ENCODE peak calls at places on chromosomes 1 and 21, in seven cellular contexts. P is WERI-Rb-1, U is fibroblast of lung, R is right cardiac atrium, N is substantia nigra, F is neuronal stem cell, S is hepatocyte. T is an unnamed sample.

GRCh38 chr1:22031214-22031962 is 21.1 kb upstream of the CDC42 start:
- DNase-seq in P (no peak), U (no peak), R (no peak), N (no peak), F (no peak), S (peak), T (no peak)

GRCh38 chr1:208587110-208587509 is 342.9 kb upstream of the PLXNA2 start:
- DNase-seq in P (no peak), U (no peak), R (no peak), N (no peak), F (no peak), S (no peak), T (no peak)

GRCh38 chr1:43135857-43136781 is 36.0 kb downstream of the EBNA1BP2 start:
- DNase-seq in P (no peak), U (no peak), R (no peak), N (no peak), F (no peak), S (no peak), T (no peak)

GRCh38 chr1:211292411-211292810 is 33.2 kb downstream of the RCOR3 start:
- DNase-seq in P (no peak), U (no peak), R (no peak), N (no peak), F (no peak), S (no peak), T (no peak)

GRCh38 chr1:83742446-83742845 is 256.5 kb downstream of the TTLL7 start:
- DNase-seq in P (no peak), U (no peak), R (no peak), N (no peak), F (no peak), S (no peak), T (no peak)

GRCh38 chr1:34739613-34740012 is 15.2 kb upstream of the GJB5 start:
- DNase-seq in P (no peak), U (no peak), R (no peak), N (no peak), F (no peak), S (no peak), T (no peak)

GRCh38 chr1:113147826-113148225 is 74.8 kb downstream of the LRIG2 start:
- DNase-seq in P (no peak), U (no peak), R (no peak), N (no peak), F (no peak), S (no peak), T (no peak)

GRCh38 chr1:204084247-204084772 is 11.4 kb downstream of the SOX13 start:
- DNase-seq in P (peak), U (no peak), R (no peak), N (peak), F (no peak), S (peak), T (no peak)

GRCh38 chr21:28454978-28455600 is 537.6 kb downstream of the LTN1 start:
- DNase-seq in P (no peak), U (peak), R (no peak), N (no peak), F (no peak), S (no peak), T (no peak)

GRCh38 chr1:147177611-147178370 is 5.5 kb upstream of the PRKAB2 start:
- DNase-seq in P (no peak), U (peak), R (peak), N (no peak), F (no peak), S (no peak), T (peak)

GRCh38 chr1:151475175-151475574 is 15.9 kb upstream of the POGZ start:
- DNase-seq in P (no peak), U (no peak), R (no peak), N (no peak), F (no peak), S (no peak), T (no peak)

GRCh38 chr1:212712451-212713303 is 13.0 kb upstream of the BATF3 start:
- DNase-seq in P (no peak), U (peak), R (no peak), N (no peak), F (no peak), S (no peak), T (no peak)

GRCh38 chr1:54972436-54972835 is 8.0 kb upstream of the TMEM61 start:
- DNase-seq in P (no peak), U (no peak), R (no peak), N (no peak), F (no peak), S (no peak), T (no peak)

GRCh38 chr1:2561446-2561845 is 5.3 kb downstream of the TNFRSF14 start:
- DNase-seq in P (no peak), U (no peak), R (peak), N (no peak), F (no peak), S (no peak), T (no peak)

GRCh38 chr1:200040516-200041138 is 13.1 kb downstream of the NR5A2 start:
- DNase-seq in P (peak), U (no peak), R (no peak), N (no peak), F (peak), S (peak), T (peak)

GRCh38 chr21:46326110-46326703 is 2.3 kb downstream of the PCNT start:
- DNase-seq in P (peak), U (no peak), R (no peak), N (no peak), F (no peak), S (no peak), T (no peak)

GRCh38 chr1:15141933-15142647 is 11.5 kb upstream of the TMEM51 start:
- DNase-seq in P (no peak), U (peak), R (no peak), N (no peak), F (no peak), S (no peak), T (peak)

GRCh38 chr1:240312872-240313271 is 221.2 kb downstream of the FMN2 start:
- DNase-seq in P (no peak), U (peak), R (no peak), N (no peak), F (no peak), S (peak), T (no peak)

GRCh38 chr1:210376836-210377377 is 48.2 kb downstream of the HHAT start:
- DNase-seq in P (no peak), U (peak), R (no peak), N (no peak), F (no peak), S (no peak), T (no peak)

GRCh38 chr21:28135646-28136045 is 857.0 kb downstream of the LTN1 start:
- DNase-seq in P (no peak), U (no peak), R (no peak), N (no peak), F (no peak), S (no peak), T (no peak)

GRCh38 chr1:8661185-8662110 is 156.0 kb downstream of the RERE start:
- DNase-seq in P (no peak), U (peak), R (peak), N (no peak), F (no peak), S (peak), T (peak)

GRCh38 chr1:74396942-74397341 is 115.5 kb downstream of the LRRC53 start:
- DNase-seq in P (no peak), U (no peak), R (peak), N (no peak), F (no peak), S (no peak), T (peak)

GRCh38 chr1:41835488-41835887 is 83.2 kb downstream of the HIVEP3 start:
- DNase-seq in P (no peak), U (no peak), R (no peak), N (no peak), F (no peak), S (no peak), T (no peak)

GRCh38 chr1:228110536-228110935 is 1.4 kb upstream of the MRPL55 start:
- DNase-seq in P (no peak), U (no peak), R (peak), N (no peak), F (no peak), S (no peak), T (no peak)

GRCh38 chr1:228108742-228109072 is 392 bp downstream of the MRPL55 start:
- DNase-seq in P (no peak), U (no peak), R (no peak), N (no peak), F (no peak), S (no peak), T (no peak)

GRCh38 chr1:228108055-228108690 is 926 bp downstream of the MRPL55 start:
- DNase-seq in P (no peak), U (no peak), R (peak), N (no peak), F (no peak), S (no peak), T (no peak)

GRCh38 chr1:228109962-228110488 is 926 bp upstream of the MRPL55 start:
- DNase-seq in P (no peak), U (peak), R (peak), N (no peak), F (no peak), S (peak), T (no peak)

GRCh38 chr1:228109073-228109961 is at the start of gene MRPL55:
- DNase-seq in P (peak), U (peak), R (peak), N (peak), F (peak), S (peak), T (peak)
- H3K27ac ChIP-seq in P (peak), U (peak), R (peak), N (peak), F (no peak), S (peak), T (peak)

DNA sequence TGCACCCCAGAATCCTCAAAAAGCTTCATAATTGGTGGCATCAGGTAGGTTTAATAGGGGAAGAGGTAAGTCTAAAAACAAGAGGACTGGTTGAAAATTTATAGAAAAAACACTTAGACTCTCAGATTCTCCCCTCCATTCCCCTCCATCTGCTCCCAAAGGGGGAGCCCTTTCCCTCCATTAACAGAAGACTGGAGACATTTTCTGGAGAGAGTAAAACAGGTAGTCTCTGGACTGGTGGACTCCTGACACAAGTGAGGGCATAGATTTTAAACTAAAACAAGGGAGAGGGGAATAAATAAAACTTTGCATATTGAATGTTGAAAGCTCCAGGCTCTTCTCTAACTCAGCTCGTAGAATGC is 54.0 kb upstream of the IPO9 start:
- DNase-seq in P (no peak), U (no peak), R (no peak), N (no peak), F (no peak), S (no peak), T (no peak)
- H3K27ac ChIP-seq in P (no peak), U (no peak), R (no peak), N (peak), F (no peak), S (no peak), T (peak)

DNA sequence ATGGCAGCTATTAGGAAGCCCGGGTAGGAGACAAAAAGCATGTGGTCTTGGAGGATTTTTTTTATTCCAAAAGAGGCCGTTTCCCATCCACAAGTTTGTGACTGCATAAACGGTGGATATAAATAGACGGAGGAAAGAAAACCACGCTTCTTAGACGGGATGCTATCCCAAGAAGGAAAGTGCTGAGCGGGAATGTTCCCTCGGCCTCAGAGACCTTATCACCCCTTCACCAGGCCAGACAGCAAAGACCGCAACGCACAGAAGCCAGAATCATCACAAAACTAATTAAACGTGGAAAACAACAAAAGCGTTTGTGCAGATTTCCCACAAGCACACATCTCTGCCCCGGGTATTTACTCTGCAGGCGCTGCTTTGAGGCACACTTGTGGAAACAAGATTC is 43.2 kb downstream of the HLCS start:
- DNase-seq in P (no peak), U (no peak), R (no peak), N (no peak), F (no peak), S (no peak), T (no peak)
- H3K27ac ChIP-seq in P (no peak), U (no peak), R (no peak), N (no peak), F (no peak), S (no peak), T (no peak)

DNA sequence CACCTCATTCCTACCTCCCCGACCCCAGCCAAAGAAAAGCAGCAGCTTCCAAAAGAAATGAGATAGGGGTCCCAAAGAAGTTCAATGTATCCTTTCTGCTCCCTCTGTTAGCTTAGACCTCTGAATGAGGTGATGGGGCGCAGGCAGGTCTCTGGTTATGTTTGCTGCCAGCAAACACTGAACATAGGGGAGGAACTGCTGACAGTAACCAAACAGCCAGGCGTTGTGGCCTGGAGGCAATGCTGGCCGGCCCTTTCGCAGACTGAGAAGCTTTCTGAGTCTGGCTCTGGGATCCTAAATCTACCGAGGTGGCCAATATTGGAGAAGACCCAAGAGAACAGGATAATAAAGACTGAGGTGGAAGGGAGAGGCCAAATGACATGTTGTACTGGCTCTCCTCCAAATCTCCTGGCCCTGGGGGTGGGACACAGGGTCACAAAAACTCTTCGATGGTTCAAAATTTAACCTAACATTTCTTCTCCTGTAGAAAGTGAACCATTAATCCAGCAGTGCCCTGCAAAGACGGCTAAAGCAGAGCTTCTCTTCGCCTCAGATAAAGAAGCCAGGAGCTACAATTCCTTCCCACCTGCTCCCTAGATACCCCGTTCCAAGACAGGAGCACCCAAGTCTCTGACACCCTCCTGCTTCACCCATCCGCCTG is 19.6 kb downstream of the SSR2 start:
- DNase-seq in P (no peak), U (no peak), R (no peak), N (no peak), F (no peak), S (no peak), T (no peak)
- H3K27ac ChIP-seq in P (no peak), U (no peak), R (no peak), N (no peak), F (no peak), S (no peak), T (no peak)

DNA sequence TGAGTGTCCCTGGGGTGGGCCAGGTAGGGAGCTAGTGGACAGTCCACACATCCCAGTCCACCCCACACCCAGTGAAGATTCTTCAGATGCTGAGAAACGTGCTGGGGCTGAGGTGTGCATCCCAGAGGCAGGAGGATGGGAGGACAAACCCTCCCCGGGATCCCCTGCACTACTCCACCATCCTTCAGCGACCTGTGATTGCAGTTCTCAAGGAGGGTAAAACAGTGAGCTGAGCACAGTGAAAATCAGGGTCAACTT is 51.0 kb downstream of the ELK4 start:
- DNase-seq in P (peak), U (no peak), R (no peak), N (no peak), F (no peak), S (no peak), T (no peak)
- H3K27ac ChIP-seq in P (no peak), U (no peak), R (no peak), N (no peak), F (no peak), S (no peak), T (no peak)

T was measured in heart left ventricle.